ENCODE peak calls at places on chromosomes 16 and 17, in four cellular contexts. One of them, this sample, is unnamed.

GRCh38 chr16:58727028-58727781 is 6.9 kb downstream of the GOT2 start:
- DNase-seq in MM.1S: no peak
- DNase-seq in GM23248: peak; percentile 2
- DNase-seq in neural progenitor cell: no peak
- DNase-seq in this sample: no peak

GRCh38 chr16:88601313-88602036 is 31.3 kb downstream of the ZC3H18 start:
- DNase-seq in neural progenitor cell: no peak
- DNase-seq in GM23248: no peak
- DNase-seq in MM.1S: no peak
- DNase-seq in this sample: no peak

GRCh38 chr17:77449908-77450741 is 309.4 kb downstream of the SEC14L1 start:
- DNase-seq in MM.1S: no peak
- DNase-seq in neural progenitor cell: peak; percentile 89
- DNase-seq in GM23248: peak; percentile 78
- DNase-seq in this sample: peak; percentile 58

GRCh38 chr16:12260647-12261262 is 284.2 kb downstream of the SNX29 start:
- DNase-seq in neural progenitor cell: peak; percentile 71
- DNase-seq in GM23248: no peak
- DNase-seq in MM.1S: no peak
- DNase-seq in this sample: peak; percentile 77

GRCh38 chr17:32490101-32490482 is 3.3 kb downstream of the CDK5R1 start:
- DNase-seq in neural progenitor cell: no peak
- DNase-seq in MM.1S: no peak
- DNase-seq in GM23248: no peak
- DNase-seq in this sample: no peak

GRCh38 chr16:64459821-64460220 is 662.0 kb downstream of the CDH11 start:
- DNase-seq in GM23248: peak; percentile 44
- DNase-seq in neural progenitor cell: no peak
- DNase-seq in MM.1S: no peak
- DNase-seq in this sample: no peak

GRCh38 chr16:50166511-50167500 is 13.7 kb downstream of the TENT4B start:
- DNase-seq in MM.1S: no peak
- DNase-seq in GM23248: peak; percentile 29
- DNase-seq in neural progenitor cell: no peak
- DNase-seq in this sample: no peak

GRCh38 chr17:28959471-28959871 is 8.2 kb upstream of the PHF12 start:
- DNase-seq in MM.1S: no peak
- DNase-seq in neural progenitor cell: no peak
- DNase-seq in GM23248: no peak
- DNase-seq in this sample: no peak

GRCh38 chr17:57197672-57198071 is 58.7 kb upstream of the MSI2 start:
- DNase-seq in GM23248: no peak
- DNase-seq in neural progenitor cell: no peak
- DNase-seq in MM.1S: no peak
- DNase-seq in this sample: no peak

GRCh38 chr17:46179375-46179999 is 13.7 kb downstream of the KANSL1 start:
- DNase-seq in MM.1S: no peak
- DNase-seq in GM23248: no peak
- DNase-seq in neural progenitor cell: no peak
- DNase-seq in this sample: no peak

GRCh38 chr16:84228321-84228838 is 11.4 kb downstream of the KCNG4 start:
- DNase-seq in neural progenitor cell: peak; percentile 31
- DNase-seq in GM23248: peak; percentile 98
- DNase-seq in MM.1S: no peak
- DNase-seq in this sample: no peak

GRCh38 chr16:79042886-79043285 is 557.7 kb downstream of the MAF start:
- DNase-seq in GM23248: no peak
- DNase-seq in neural progenitor cell: no peak
- DNase-seq in MM.1S: peak; percentile 82
- DNase-seq in this sample: no peak

GRCh38 chr17:27343294-27343693 is 49.4 kb downstream of the WSB1 start:
- DNase-seq in MM.1S: no peak
- DNase-seq in neural progenitor cell: peak; percentile 38
- DNase-seq in GM23248: no peak
- DNase-seq in this sample: no peak

GRCh38 chr16:55044366-55044975 is 113.8 kb downstream of the IRX5 start:
- DNase-seq in GM23248: no peak
- DNase-seq in neural progenitor cell: no peak
- DNase-seq in MM.1S: no peak
- DNase-seq in this sample: no peak

GRCh38 chr16:72111653-72112451 is 18.2 kb downstream of the DHX38 start:
- DNase-seq in GM23248: no peak
- DNase-seq in neural progenitor cell: peak; percentile 56
- DNase-seq in MM.1S: no peak
- DNase-seq in this sample: no peak

GRCh38 chr17:2040942-2041560 is 771 bp upstream of the OVCA2 start:
- DNase-seq in GM23248: no peak
- DNase-seq in neural progenitor cell: no peak
- DNase-seq in MM.1S: no peak
- DNase-seq in this sample: no peak

GRCh38 chr16:88060524-88061219 is 109.4 kb downstream of the BANP start:
- DNase-seq in GM23248: no peak
- DNase-seq in neural progenitor cell: peak; percentile 1
- DNase-seq in MM.1S: no peak
- DNase-seq in this sample: no peak

GRCh38 chr17:80791758-80792284 is 199.8 kb upstream of the CHMP6 start:
- DNase-seq in GM23248: peak; percentile 97
- DNase-seq in neural progenitor cell: no peak
- DNase-seq in MM.1S: no peak
- DNase-seq in this sample: no peak

GRCh38 chr16:53094013-53094630 is 39.3 kb downstream of the CHD9 start:
- DNase-seq in neural progenitor cell: no peak
- DNase-seq in MM.1S: peak; percentile 90
- DNase-seq in GM23248: no peak
- DNase-seq in this sample: peak; percentile 71

GRCh38 chr16:19883296-19883951 is 1.2 kb downstream of the GPRC5B start:
- DNase-seq in neural progenitor cell: peak; percentile 80
- DNase-seq in MM.1S: no peak
- DNase-seq in GM23248: peak; percentile 16
- DNase-seq in this sample: no peak

GRCh38 chr17:3870871-3871306 is 22.0 kb downstream of the CAMKK1 start:
- DNase-seq in MM.1S: peak; percentile 43
- DNase-seq in GM23248: no peak
- DNase-seq in neural progenitor cell: no peak
- DNase-seq in this sample: no peak

GRCh38 chr17:56785396-56785795 is 48.3 kb downstream of the C17orf67 start:
- DNase-seq in neural progenitor cell: no peak
- DNase-seq in GM23248: peak; percentile 24
- DNase-seq in MM.1S: no peak
- DNase-seq in this sample: no peak

GRCh38 chr16:50667497-50668367 is 13.4 kb downstream of the SNX20 start:
- DNase-seq in neural progenitor cell: no peak
- DNase-seq in GM23248: no peak
- DNase-seq in MM.1S: no peak
- DNase-seq in this sample: no peak

GRCh38 chr16:88035292-88035691 is 84.1 kb downstream of the BANP start:
- DNase-seq in GM23248: no peak
- DNase-seq in neural progenitor cell: no peak
- DNase-seq in MM.1S: no peak
- DNase-seq in this sample: no peak

GRCh38 chr17:72407336-72408121 is 286.7 kb downstream of the SOX9 start:
- DNase-seq in MM.1S: peak; percentile 41
- DNase-seq in neural progenitor cell: no peak
- DNase-seq in GM23248: peak; percentile 100
- DNase-seq in this sample: peak; percentile 58

GRCh38 chr16:5903153-5903552 is 805.6 kb upstream of the EEF2KMT start:
- DNase-seq in neural progenitor cell: no peak
- DNase-seq in MM.1S: no peak
- DNase-seq in GM23248: no peak
- DNase-seq in this sample: no peak

GRCh38 chr17:3773966-3774365 is 27.0 kb downstream of the ITGAE start:
- DNase-seq in MM.1S: no peak
- DNase-seq in neural progenitor cell: no peak
- DNase-seq in GM23248: no peak
- DNase-seq in this sample: no peak

GRCh38 chr17:78892520-78892919 is 10.5 kb downstream of the CEP295NL start:
- DNase-seq in GM23248: no peak
- DNase-seq in MM.1S: no peak
- DNase-seq in neural progenitor cell: no peak
- DNase-seq in this sample: no peak

GRCh38 chr17:78893684-78894083 is 9.3 kb downstream of the CEP295NL start:
- DNase-seq in MM.1S: no peak
- DNase-seq in neural progenitor cell: no peak
- DNase-seq in GM23248: no peak
- DNase-seq in this sample: no peak

GRCh38 chr17:78892062-78892456 is 10.9 kb downstream of the CEP295NL start:
- DNase-seq in GM23248: no peak
- DNase-seq in neural progenitor cell: no peak
- DNase-seq in MM.1S: no peak
- DNase-seq in this sample: no peak

GRCh38 chr17:78891406-78892061 is 11.5 kb downstream of the CEP295NL start:
- DNase-seq in neural progenitor cell: no peak
- DNase-seq in GM23248: no peak
- DNase-seq in MM.1S: peak; percentile 77
- DNase-seq in this sample: no peak

GRCh38 chr17:78892936-78893379 is 10.0 kb downstream of the CEP295NL start:
- DNase-seq in GM23248: no peak
- DNase-seq in neural progenitor cell: no peak
- DNase-seq in MM.1S: no peak
- DNase-seq in this sample: no peak
- TF ChIP-seq EZH2phosphoT487 in GM23248: no peak
- TF ChIP-seq EZH2phosphoT487 in neural progenitor cell: no peak
- TF ChIP-seq EZH2phosphoT487 in MM.1S: no peak
- TF ChIP-seq EZH2phosphoT487 in this sample: no peak

DNA sequence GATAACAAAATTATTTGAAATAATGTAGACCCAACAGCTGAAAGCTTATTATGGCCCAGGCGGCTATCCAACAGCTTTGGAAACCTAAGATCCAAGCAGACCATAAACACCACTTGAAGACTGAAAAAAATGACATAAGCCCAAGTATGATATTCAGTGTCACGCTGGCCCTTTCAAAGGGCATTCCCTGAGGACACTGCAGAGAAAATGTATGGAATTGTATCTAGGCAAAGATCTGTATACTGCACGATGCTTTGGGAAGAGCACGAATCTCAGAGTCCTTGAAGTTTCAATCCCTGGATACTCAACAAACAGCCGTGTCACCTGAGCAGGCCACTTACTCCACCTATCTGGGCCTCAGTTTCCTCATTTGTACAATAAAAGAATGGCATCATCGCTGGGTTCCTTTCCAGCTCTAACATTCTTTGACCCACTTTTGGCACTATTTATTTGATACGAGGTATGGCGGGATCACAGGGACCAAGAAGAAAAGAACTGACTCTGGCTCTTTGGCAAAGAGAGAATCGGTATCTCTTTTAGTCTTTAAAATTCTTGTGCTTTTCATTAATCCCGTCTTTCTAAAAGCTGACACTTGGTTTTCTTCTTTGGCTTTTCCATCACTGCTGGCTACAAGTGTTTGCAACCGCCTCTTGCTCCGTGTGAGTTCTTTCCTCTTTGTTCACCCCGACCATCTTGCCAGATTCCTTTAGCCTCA is 1.2 kb downstream of the STAT5B start:
- DNase-seq in MM.1S: no peak
- DNase-seq in neural progenitor cell: no peak
- DNase-seq in GM23248: peak; percentile 65
- DNase-seq in this sample: no peak
- H3K4me1 ChIP-seq in MM.1S: no peaks in the 10 kb centered on the region
- H3K4me1 ChIP-seq in neural progenitor cell: peaks cover 30% of the 10 kb centered on the region
- H3K4me1 ChIP-seq in GM23248: peaks cover 12% of the 10 kb centered on the region
- H3K4me1 ChIP-seq in this sample: peaks cover 46% of the 10 kb centered on the region

DNA sequence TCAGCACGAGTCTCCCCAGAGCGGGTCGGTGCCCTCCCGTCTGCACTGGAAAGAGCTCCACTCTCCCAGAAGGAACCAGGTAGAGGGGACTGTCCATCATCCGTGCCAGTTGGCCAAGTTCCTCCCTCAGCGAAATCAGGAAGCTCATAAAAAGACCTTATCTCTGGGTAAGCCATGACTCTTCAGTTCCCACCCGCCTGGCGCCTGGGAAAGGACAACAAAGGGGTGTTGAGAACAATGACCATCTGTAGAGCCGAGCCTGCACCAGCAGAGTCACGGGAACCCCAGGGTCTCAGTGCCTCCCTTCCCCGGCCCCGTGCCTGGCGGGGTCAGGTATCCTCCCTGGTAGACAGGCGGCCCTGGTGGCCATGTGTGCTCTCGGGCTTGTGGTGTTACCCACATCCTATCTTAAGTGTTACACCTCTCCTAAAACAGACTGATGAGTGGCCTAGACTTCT is 190.8 kb downstream of the AXIN2 start:
- DNase-seq in GM23248: no peak
- DNase-seq in neural progenitor cell: peak; percentile 11
- DNase-seq in MM.1S: no peak
- DNase-seq in this sample: no peak
- H2AFZ ChIP-seq in GM23248: no peak overlapping the region
- H2AFZ ChIP-seq in neural progenitor cell: no peak overlapping the region
- H2AFZ ChIP-seq in MM.1S: no peak overlapping the region
- H2AFZ ChIP-seq in this sample: no peak overlapping the region

GRCh38 chr17:67557052-67557845 is 160.5 kb upstream of the NOL11 start:
- DNase-seq in MM.1S: no peak
- DNase-seq in GM23248: no peak
- DNase-seq in neural progenitor cell: no peak
- DNase-seq in this sample: no peak

GRCh38 chr17:67558740-67559380 is 158.9 kb upstream of the NOL11 start:
- DNase-seq in neural progenitor cell: no peak
- DNase-seq in GM23248: peak; percentile 90
- DNase-seq in MM.1S: no peak
- DNase-seq in this sample: no peak

GRCh38 chr17:67559381-67559966 is 158.3 kb upstream of the NOL11 start:
- DNase-seq in neural progenitor cell: no peak
- DNase-seq in MM.1S: peak; percentile 44
- DNase-seq in GM23248: no peak
- DNase-seq in this sample: no peak

GRCh38 chr17:67555855-67556254 is 161.9 kb upstream of the NOL11 start:
- DNase-seq in GM23248: no peak
- DNase-seq in neural progenitor cell: no peak
- DNase-seq in MM.1S: no peak
- DNase-seq in this sample: no peak

DNA sequence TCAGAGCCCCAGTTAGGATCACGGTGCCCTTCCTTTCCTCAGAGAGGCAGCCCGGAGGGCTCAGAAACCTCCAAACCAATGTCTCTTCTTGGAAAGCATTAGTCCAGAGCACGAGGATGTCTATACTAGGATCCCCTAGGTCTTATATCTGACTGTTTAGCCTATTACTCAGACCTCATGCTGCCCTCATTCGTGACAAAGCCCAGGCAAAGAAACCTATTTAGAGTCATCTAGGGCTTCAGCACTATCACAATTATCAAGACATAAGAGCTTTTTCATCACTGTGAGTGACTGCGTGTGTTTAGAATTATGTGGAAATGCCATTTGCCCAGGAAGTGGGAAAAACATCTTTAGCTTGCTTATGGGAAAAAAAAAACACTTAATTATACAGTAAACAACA is 159.8 kb upstream of the NOL11 start:
- DNase-seq in GM23248: peak; percentile 77
- DNase-seq in MM.1S: no peak
- DNase-seq in neural progenitor cell: no peak
- DNase-seq in this sample: no peak
- TF ChIP-seq EZH2phosphoT487 in GM23248: peak; percentile 30
- TF ChIP-seq EZH2phosphoT487 in MM.1S: no peak
- TF ChIP-seq EZH2phosphoT487 in neural progenitor cell: no peak
- TF ChIP-seq EZH2phosphoT487 in this sample: no peak

GRCh38 chr17:40539711-40540411 is 25.4 kb downstream of the CCR7 start:
- DNase-seq in neural progenitor cell: no peak
- DNase-seq in MM.1S: no peak
- DNase-seq in GM23248: no peak
- DNase-seq in this sample: no peak
- H3K4me1 ChIP-seq in neural progenitor cell: no peaks in the 10 kb centered on the region
- H3K4me1 ChIP-seq in MM.1S: no peaks in the 10 kb centered on the region
- H3K4me1 ChIP-seq in GM23248: peaks cover 48% of the 10 kb centered on the region
- H3K4me1 ChIP-seq in this sample: peaks cover 21% of the 10 kb centered on the region

GRCh38 chr16:27235938-27236245 is 32.6 kb downstream of the KDM8 start:
- DNase-seq in GM23248: no peak
- DNase-seq in MM.1S: no peak
- DNase-seq in neural progenitor cell: no peak
- DNase-seq in this sample: no peak
- H2AFZ ChIP-seq in GM23248: peak overlapping the region; percentile 43
- H2AFZ ChIP-seq in MM.1S: no peak overlapping the region
- H2AFZ ChIP-seq in neural progenitor cell: no peak overlapping the region
- H2AFZ ChIP-seq in this sample: no peak overlapping the region